ENCODE peak calls at places on chromosome 10, in four cellular contexts. C is fibroblast of lung; F is Karpas-422; U is CD8-positive, alpha-beta memory T cell. X is an unnamed sample.

GRCh38 chr10:15531927-15532722 is 161.0 kb upstream of the FAM171A1 start:
- DNase-seq in C (no peak), F (no peak), U (no peak), X (no peak)

GRCh38 chr10:42850931-42851330 is 68.3 kb downstream of the BMS1 start:
- DNase-seq in C (no peak), F (no peak), U (no peak), X (no peak)

GRCh38 chr10:127485153-127485857 is 63.8 kb upstream of the NPS start:
- DNase-seq in C (peak; percentile 50), F (no peak), U (no peak), X (no peak)

GRCh38 chr10:672139-672538 is 17.3 kb downstream of the DIP2C start:
- DNase-seq in C (no peak), F (no peak), U (no peak), X (no peak)

GRCh38 chr10:22369433-22370072 is 24.3 kb downstream of the SPAG6 start:
- DNase-seq in C (peak; percentile 56), F (no peak), U (no peak), X (no peak)

GRCh38 chr10:117138838-117139580 is 939 bp upstream of the VAX1 start:
- DNase-seq in C (no peak), F (no peak), U (no peak), X (no peak)

GRCh38 chr10:1022413-1022812 is 3.2 kb downstream of the IDI2 start:
- DNase-seq in C (no peak), F (no peak), U (no peak), X (no peak)

GRCh38 chr10:6669269-6669859 is 89.3 kb upstream of the PRKCQ start:
- DNase-seq in C (peak; percentile 84), F (peak; percentile 77), U (no peak), X (no peak)

GRCh38 chr10:102656791-102657371 is 12.6 kb downstream of the TRIM8 start:
- DNase-seq in C (no peak), F (no peak), U (no peak), X (no peak)

GRCh38 chr10:31808258-31809218 is 120.1 kb downstream of the ARHGAP12 start:
- DNase-seq in C (peak; percentile 89), F (peak; percentile 80), U (peak; percentile 46), X (peak; percentile 55)

GRCh38 chr10:3059974-3060373 is 7.4 kb upstream of the PFKP start:
- DNase-seq in C (no peak), F (no peak), U (no peak), X (no peak)

GRCh38 chr10:132960651-132961419 is 18.5 kb upstream of the CFAP46 start:
- DNase-seq in C (no peak), F (no peak), U (no peak), X (no peak)

GRCh38 chr10:123890761-123891146 is 853 bp downstream of the CPXM2 start:
- DNase-seq in C (no peak), F (no peak), U (no peak), X (no peak)

GRCh38 chr10:11387044-11387443 is 224.4 kb downstream of the USP6NL start:
- DNase-seq in C (no peak), F (no peak), U (no peak), X (no peak)

GRCh38 chr10:61617180-61617579 is 45.5 kb upstream of the CABCOCO1 start:
- DNase-seq in C (no peak), F (no peak), U (no peak), X (no peak)

GRCh38 chr10:94546616-94547175 is 1.1 kb downstream of the HELLS start:
- DNase-seq in C (peak; percentile 31), F (no peak), U (no peak), X (no peak)

GRCh38 chr10:100528885-100529472 is 692 bp downstream of the NDUFB8 start:
- DNase-seq in C (no peak), F (peak; percentile 83), U (no peak), X (no peak)

GRCh38 chr10:110502072-110502845 is 4.6 kb downstream of the DUSP5 start:
- DNase-seq in C (no peak), F (no peak), U (no peak), X (no peak)

GRCh38 chr10:117603726-117604125 is 61.2 kb downstream of the EMX2 start:
- DNase-seq in C (no peak), F (no peak), U (no peak), X (no peak)

GRCh38 chr10:42926831-42927230 is 144.2 kb downstream of the BMS1 start:
- DNase-seq in C (no peak), F (peak; percentile 44), U (no peak), X (no peak)

GRCh38 chr10:1268856-1269255 is 212.7 kb downstream of the WDR37 start:
- DNase-seq in C (no peak), F (no peak), U (no peak), X (no peak)

GRCh38 chr10:22534849-22535604 is 179.4 kb downstream of the PIP4K2A start:
- DNase-seq in C (peak; percentile 49), F (no peak), U (no peak), X (no peak)

GRCh38 chr10:77927343-77928256 is 1.0 kb upstream of the DLG5 start:
- DNase-seq in C (peak; percentile 22), F (no peak), U (no peak), X (no peak)

GRCh38 chr10:34723746-34724145 is 91.3 kb downstream of the PARD3 start:
- DNase-seq in C (peak; percentile 85), F (peak; percentile 60), U (no peak), X (no peak)

GRCh38 chr10:9060314-9060713 is 1005.8 kb downstream of the GATA3 start:
- DNase-seq in C (no peak), F (no peak), U (no peak), X (no peak)

GRCh38 chr10:66782144-66782543 is 143.7 kb upstream of the LRRTM3 start:
- DNase-seq in C (no peak), F (no peak), U (no peak), X (no peak)

GRCh38 chr10:77392851-77393250 is 244.8 kb downstream of the KCNMA1 start:
- DNase-seq in C (peak; percentile 91), F (no peak), U (no peak), X (no peak)

GRCh38 chr10:71661060-71661622 is 58.4 kb downstream of the C10orf105 start:
- DNase-seq in C (no peak), F (no peak), U (no peak), X (no peak)
- H3K27me3 ChIP-seq in C (no peaks in the 10 kb centered on the region), F (no peaks in the 10 kb centered on the region), U (no peaks in the 10 kb centered on the region), X (no peaks in the 10 kb centered on the region)

GRCh38 chr10:58027431-58027830 is 240.3 kb downstream of the IPMK start:
- DNase-seq in C (no peak), F (no peak), U (no peak), X (no peak)
- H3K27ac ChIP-seq in C (no peak overlapping the region), F (no peak overlapping the region), U (no peak overlapping the region), X (no peak overlapping the region)

GRCh38 chr10:80729896-80730295 is 192.2 kb downstream of the SH2D4B start:
- DNase-seq in C (no peak), F (no peak), U (no peak), X (no peak)
- H3K4me3 ChIP-seq in C (no peak overlapping the region), F (no peak overlapping the region), U (no peak overlapping the region), X (no peak overlapping the region)

GRCh38 chr10:130261306-130261705 is 125.1 kb downstream of the GLRX3 start:
- DNase-seq in C (no peak), F (no peak), U (no peak), X (no peak)
- H3K27me3 ChIP-seq in C (no peaks in the 10 kb centered on the region), F (no peaks in the 10 kb centered on the region), U (no peaks in the 10 kb centered on the region), X (no peaks in the 10 kb centered on the region)

GRCh38 chr10:88390041-88390440 is 193.1 kb downstream of the RNLS start:
- DNase-seq in C (no peak), F (no peak), U (no peak), X (no peak)
- H3K27ac ChIP-seq in C (no peak overlapping the region), F (peak overlapping the region; percentile 100), U (no peak overlapping the region), X (no peak overlapping the region)

X was measured in naive thymus-derived CD4-positive, alpha-beta T cell.